ENCODE peak calls at places on chromosome 22, in four cellular contexts. W is aorta; L is upper lobe of left lung; Q is CD4-positive, CD25-positive, alpha-beta regulatory T cell. C is an unnamed sample.

GRCh38 chr22:41401781-41402648 is 20.3 kb downstream of the TEF start:
- DNase-seq in Q (no peak), L (peak; percentile 77), W (peak; percentile 71), C (peak; percentile 85)

GRCh38 chr22:37657590-37658132 is 862 bp upstream of the PDXP start:
- DNase-seq in L (no peak), Q (no peak), W (no peak), C (no peak)

GRCh38 chr22:49368221-49368975 is 459.3 kb downstream of the BRD1 start:
- DNase-seq in Q (no peak), W (no peak), L (peak; percentile 39), C (no peak)

GRCh38 chr22:36352775-36353507 is 34.8 kb downstream of the MYH9 start:
- DNase-seq in W (peak; percentile 91), Q (peak; percentile 67), L (no peak), C (peak; percentile 86)

GRCh38 chr22:49663823-49664222 is 163.8 kb downstream of the BRD1 start:
- DNase-seq in L (no peak), Q (no peak), W (peak; percentile 20), C (no peak)

GRCh38 chr22:44580176-44580575 is 82.1 kb upstream of the RTL6 start:
- DNase-seq in L (no peak), Q (no peak), W (no peak), C (peak; percentile 11)

GRCh38 chr22:42814215-42814614 is 42.9 kb downstream of the ARFGAP3 start:
- DNase-seq in L (no peak), Q (no peak), W (no peak), C (no peak)

GRCh38 chr22:45599836-45600577 is 71.6 kb upstream of the ATXN10 start:
- DNase-seq in Q (no peak), L (no peak), W (no peak), C (no peak)

GRCh38 chr22:30267382-30268302 is 991 bp upstream of the OSM start:
- DNase-seq in L (no peak), Q (peak; percentile 90), W (no peak), C (no peak)

GRCh38 chr22:50739894-50740293 is 1.9 kb downstream of the ACR start:
- DNase-seq in Q (no peak), L (no peak), W (no peak), C (no peak)

GRCh38 chr22:35301370-35301874 is 1.7 kb downstream of the TOM1 start:
- DNase-seq in Q (no peak), L (no peak), W (peak; percentile 69), C (peak; percentile 85)

GRCh38 chr22:30564766-30565118 is 9.7 kb downstream of the GAL3ST1 start:
- DNase-seq in W (no peak), Q (no peak), L (no peak), C (no peak)

GRCh38 chr22:38235240-38235850 is 33.6 kb downstream of the MAFF start:
- DNase-seq in L (no peak), W (no peak), Q (no peak), C (no peak)

GRCh38 chr22:49771266-49772065 is 56.2 kb downstream of the BRD1 start:
- DNase-seq in Q (no peak), W (no peak), L (peak; percentile 78), C (peak; percentile 18)

GRCh38 chr22:24146791-24147353 is 34.4 kb upstream of the SUSD2 start:
- DNase-seq in L (no peak), Q (no peak), W (peak; percentile 74), C (no peak)
- H3K4me1 ChIP-seq in L (peaks cover 60% of the 10 kb centered on the region), Q (peaks cover 49% of the 10 kb centered on the region), W (peaks cover 11% of the 10 kb centered on the region), C (peaks cover 14% of the 10 kb centered on the region)

GRCh38 chr22:27226666-27227065 is 569.3 kb downstream of the MIAT start:
- DNase-seq in L (no peak), Q (no peak), W (no peak), C (no peak)

GRCh38 chr22:27220349-27220748 is 563.0 kb downstream of the MIAT start:
- DNase-seq in W (no peak), L (no peak), Q (no peak), C (no peak)

GRCh38 chr22:27222178-27222577 is 564.8 kb downstream of the MIAT start:
- DNase-seq in Q (no peak), L (no peak), W (no peak), C (no peak)

GRCh38 chr22:27224485-27225364 is 567.3 kb downstream of the MIAT start:
- DNase-seq in W (no peak), Q (no peak), L (peak; percentile 33), C (no peak)

DNA sequence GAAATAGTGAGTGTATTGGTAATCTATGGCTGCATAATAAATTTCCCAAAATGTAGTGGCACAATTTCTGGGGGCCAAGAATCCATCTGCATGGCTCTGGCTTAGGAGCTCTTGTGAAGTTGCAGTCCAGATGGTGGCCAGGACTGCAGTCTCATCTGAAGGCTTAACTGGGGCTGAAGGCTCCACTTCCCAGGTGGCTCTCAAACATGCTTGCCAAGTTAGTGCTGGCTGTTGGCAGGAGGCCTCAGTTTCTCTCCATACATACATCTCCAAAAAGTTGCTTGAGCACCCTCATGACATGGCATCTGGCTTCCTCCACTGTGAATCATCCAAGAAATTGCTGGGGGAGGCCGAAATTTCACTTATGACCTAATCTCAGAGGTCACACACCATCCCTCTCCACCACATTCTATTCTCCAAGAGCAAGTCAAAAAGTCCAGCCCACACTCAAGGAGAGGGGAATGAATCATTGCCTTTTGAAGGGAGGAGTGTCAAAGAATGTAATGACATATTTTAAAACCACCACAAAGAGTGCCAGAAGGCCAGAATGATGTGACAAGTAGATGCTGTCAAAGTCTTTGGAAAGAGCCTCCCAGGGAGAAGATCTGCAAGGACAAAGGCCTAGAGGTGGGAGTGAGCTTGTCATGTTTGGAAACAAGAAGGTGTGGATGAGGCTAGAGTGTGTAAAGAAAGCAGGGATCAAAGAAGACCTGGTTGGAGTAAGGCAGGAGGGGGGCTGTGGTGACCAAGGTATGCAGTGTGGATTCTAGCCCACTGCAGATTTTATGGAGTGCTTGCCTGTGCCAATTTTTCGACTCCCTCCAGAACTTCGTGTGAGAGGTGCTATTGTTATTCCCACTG is 566.2 kb downstream of the MIAT start:
- DNase-seq in Q (no peak), L (no peak), W (no peak), C (no peak)
- H3K4me3 ChIP-seq in Q (no peak overlapping the region), L (no peak overlapping the region), W (no peak overlapping the region), C (no peak overlapping the region)

GRCh38 chr22:40240160-40240559 is 62.4 kb downstream of the TNRC6B start:
- DNase-seq in W (no peak), L (no peak), Q (no peak), C (no peak)
- H3K4me1 ChIP-seq in W (no peaks in the 10 kb centered on the region), L (peaks cover 42% of the 10 kb centered on the region), Q (peaks cover 72% of the 10 kb centered on the region), C (no peaks in the 10 kb centered on the region)

DNA sequence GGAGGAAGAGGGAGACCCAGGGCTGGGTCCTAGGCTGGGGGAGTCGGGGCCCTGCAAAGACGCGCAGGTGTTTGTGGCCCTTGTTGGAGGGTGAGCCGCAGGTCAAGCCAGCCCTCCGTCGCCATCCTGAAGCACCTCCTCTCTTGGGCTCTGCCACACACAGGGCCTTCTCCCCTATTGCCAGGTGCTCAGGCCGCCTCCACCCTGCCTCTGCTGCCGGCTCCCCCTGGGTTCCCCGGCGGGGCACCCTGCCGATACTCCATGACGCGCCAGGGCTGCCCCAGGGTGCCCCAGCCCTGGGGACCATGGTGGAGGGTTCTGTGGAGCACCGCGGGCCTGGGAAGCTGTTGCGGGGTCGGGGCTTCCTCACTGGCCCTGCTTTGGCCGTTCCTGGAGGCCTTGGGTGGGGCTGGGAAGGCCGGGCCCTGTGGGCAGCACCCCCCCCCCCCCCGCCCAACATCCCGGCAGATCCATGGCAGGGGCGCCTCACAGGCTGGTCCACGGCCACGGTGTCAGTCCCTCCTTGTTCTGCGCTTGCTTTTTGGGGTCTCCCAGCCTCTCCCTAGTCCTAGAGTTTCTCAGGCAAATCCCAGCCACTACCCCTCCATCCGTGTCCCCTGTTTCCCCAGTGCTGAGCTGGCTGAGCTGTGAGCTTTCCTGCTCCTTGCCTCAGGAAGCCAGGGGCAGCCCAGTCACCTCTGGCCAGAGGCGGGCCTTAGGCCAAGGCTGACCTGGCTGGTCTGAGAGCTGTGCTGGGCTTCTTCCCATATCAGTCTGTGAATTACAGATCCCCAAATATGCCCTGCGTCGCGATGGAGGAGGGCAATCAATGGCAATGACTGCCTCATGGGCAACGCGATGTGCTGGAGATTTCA is 2.3 kb upstream of the ADORA2A start:
- DNase-seq in L (no peak), Q (no peak), W (no peak), C (no peak)
- H3K4me3 ChIP-seq in L (peak overlapping the region; percentile 74), Q (no peak overlapping the region), W (no peak overlapping the region), C (peak overlapping the region; percentile 58)

DNA sequence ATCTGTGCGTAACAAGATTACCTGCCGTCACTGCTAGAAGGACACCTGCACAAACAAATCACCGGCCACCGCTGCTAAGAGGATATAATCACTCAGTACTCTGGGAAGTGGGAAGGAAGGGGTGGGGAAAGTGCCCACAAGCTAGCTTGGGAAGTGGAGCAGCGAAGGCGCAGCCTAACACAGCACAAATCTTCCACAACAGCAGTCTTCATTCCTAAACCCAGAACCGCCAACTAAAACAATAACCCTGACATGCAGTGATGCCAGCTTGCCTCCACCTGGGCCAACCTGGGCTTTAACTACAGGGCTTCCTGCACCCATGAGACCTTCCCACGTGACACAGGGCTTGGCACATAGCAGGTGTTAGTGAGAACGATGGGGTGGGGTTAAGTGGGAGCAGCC is 5.1 kb downstream of the DGCR2 start:
- DNase-seq in W (no peak), L (no peak), Q (peak; percentile 33), C (no peak)
- H3K4me1 ChIP-seq in W (no peaks in the 10 kb centered on the region), L (peaks cover 55% of the 10 kb centered on the region), Q (peaks cover 82% of the 10 kb centered on the region), C (no peaks in the 10 kb centered on the region)

C was measured in right lobe of liver.